ENCODE peak calls at places on chromosomes 12 and 14, in ten cellular contexts. O, K, C, Z, J, B, V, T, N and A are unnamed samples.
A peak's percentile ranks its signal among the peaks of the same experiment; 100 is the strongest.

GRCh38 chr12:27123642-27124041 is 41.3 kb upstream of the C12orf71 start:
- DNase-seq in O (no peak), K (no peak), C (no peak), Z (peak; percentile 30), J (no peak), B (no peak), V (no peak), T (no peak), N (no peak), A (peak; percentile 41)

GRCh38 chr12:19165446-19165845 is 35.9 kb downstream of the PLEKHA5 start:
- DNase-seq in O (no peak), K (no peak), C (no peak), Z (no peak), J (no peak), B (no peak), V (no peak), T (no peak), N (no peak), A (no peak)

GRCh38 chr14:90582166-90582565 is 185.3 kb downstream of the CALM1 start:
- DNase-seq in O (no peak), K (no peak), C (no peak), Z (no peak), J (no peak), B (no peak), V (no peak), T (no peak), N (no peak), A (no peak)

GRCh38 chr14:33847066-33847465 is 103.8 kb downstream of the EGLN3 start:
- DNase-seq in O (no peak), K (no peak), C (no peak), Z (no peak), J (no peak), B (no peak), V (no peak), T (no peak), N (no peak), A (peak; percentile 4)

GRCh38 chr12:14157129-14157747 is 175.8 kb upstream of the GRIN2B start:
- DNase-seq in O (no peak), K (no peak), C (no peak), Z (no peak), J (no peak), B (no peak), V (no peak), T (no peak), N (no peak), A (no peak)

GRCh38 chr14:105107351-105107750 is 42.1 kb upstream of the GPR132 start:
- DNase-seq in O (no peak), K (no peak), C (no peak), Z (no peak), J (no peak), B (no peak), V (no peak), T (no peak), N (no peak), A (no peak)

GRCh38 chr12:92074889-92075288 is 70.8 kb downstream of the BTG1 start:
- DNase-seq in O (no peak), K (no peak), C (no peak), Z (no peak), J (no peak), B (no peak), V (no peak), T (no peak), N (no peak), A (no peak)

GRCh38 chr14:72962829-72963312 is 36.6 kb downstream of the DCAF4 start:
- DNase-seq in O (no peak), K (no peak), C (no peak), Z (no peak), J (no peak), B (no peak), V (no peak), T (no peak), N (peak; percentile 12), A (peak; percentile 79)

GRCh38 chr12:126198966-126199692 is 1133.9 kb downstream of the AACS start:
- DNase-seq in O (peak; percentile 80), K (no peak), C (no peak), Z (no peak), J (no peak), B (no peak), V (no peak), T (no peak), N (no peak), A (no peak)

GRCh38 chr12:57751432-57751787 is 700 bp downstream of the CDK4 start:
- DNase-seq in O (no peak), K (no peak), C (no peak), Z (no peak), J (no peak), B (no peak), V (no peak), T (no peak), N (no peak), A (no peak)